ENCODE peak calls at places on chromosomes 11 and 22, in nine cellular contexts. I, L, Q, P, Z, T, C, X and R are unnamed samples.

GRCh38 chr11:125489166-125489565 is 6.9 kb downstream of the FEZ1 start:
- DNase-seq in I (no peak), L (no peak), Q (no peak), P (no peak), Z (no peak), T (no peak), C (no peak), X (no peak), R (no peak)

GRCh38 chr11:72113170-72113808 is 794 bp upstream of the ANAPC15 start:
- DNase-seq in I (no peak), L (no peak), Q (no peak), P (peak), Z (no peak), T (no peak), C (no peak), X (no peak), R (no peak)

GRCh38 chr11:107898270-107898669 is 30.0 kb upstream of the RAB39A start:
- DNase-seq in I (no peak), L (no peak), Q (no peak), P (peak), Z (no peak), T (no peak), C (peak), X (peak), R (no peak)

GRCh38 chr22:42834177-42834949 is 22.7 kb downstream of the ARFGAP3 start:
- DNase-seq in I (no peak), L (no peak), Q (no peak), P (no peak), Z (no peak), T (no peak), C (no peak), X (no peak), R (no peak)

GRCh38 chr11:44969853-44970252 is 19.2 kb upstream of the TP53I11 start:
- DNase-seq in I (no peak), L (no peak), Q (no peak), P (no peak), Z (no peak), T (no peak), C (no peak), X (no peak), R (no peak)

GRCh38 chr22:36411589-36412258 is 24.0 kb upstream of the MYH9 start:
- DNase-seq in I (no peak), L (no peak), Q (no peak), P (no peak), Z (no peak), T (no peak), C (no peak), X (no peak), R (no peak)

GRCh38 chr11:16978021-16978370 is 36.2 kb downstream of the PLEKHA7 start:
- DNase-seq in I (no peak), L (no peak), Q (no peak), P (no peak), Z (no peak), T (no peak), C (no peak), X (no peak), R (no peak)

GRCh38 chr22:27842994-27843431 is 41.5 kb upstream of the MN1 start:
- DNase-seq in I (no peak), L (no peak), Q (no peak), P (no peak), Z (no peak), T (no peak), C (no peak), X (no peak), R (no peak)

GRCh38 chr11:134742228-134742612 is 330.2 kb upstream of the B3GAT1 start:
- DNase-seq in I (no peak), L (no peak), Q (no peak), P (peak), Z (no peak), T (no peak), C (no peak), X (no peak), R (no peak)

GRCh38 chr11:68959465-68960298 is 21.1 kb downstream of the MRGPRD start:
- DNase-seq in I (no peak), L (no peak), Q (no peak), P (no peak), Z (no peak), T (peak), C (no peak), X (no peak), R (no peak)

GRCh38 chr11:71309181-71309580 is 56.8 kb upstream of the SHANK2 start:
- DNase-seq in I (peak), L (no peak), Q (no peak), P (no peak), Z (no peak), T (no peak), C (no peak), X (no peak), R (no peak)

GRCh38 chr11:70502677-70503076 is 104.3 kb downstream of the CTTN start:
- DNase-seq in I (no peak), L (no peak), Q (no peak), P (no peak), Z (no peak), T (no peak), C (no peak), X (no peak), R (no peak)

GRCh38 chr11:2987881-2988280 is 4.2 kb downstream of the NAP1L4 start:
- DNase-seq in I (no peak), L (no peak), Q (no peak), P (no peak), Z (no peak), T (no peak), C (no peak), X (no peak), R (no peak)

GRCh38 chr11:46294365-46295309 is 17.2 kb downstream of the CREB3L1 start:
- DNase-seq in I (peak), L (peak), Q (peak), P (peak), Z (peak), T (no peak), C (no peak), X (no peak), R (no peak)

GRCh38 chr11:47464479-47464878 is 15.5 kb upstream of the RAPSN start:
- DNase-seq in I (no peak), L (no peak), Q (no peak), P (peak), Z (no peak), T (no peak), C (no peak), X (no peak), R (no peak)

GRCh38 chr11:44609028-44609782 is 43.7 kb downstream of the CD82 start:
- DNase-seq in I (no peak), L (no peak), Q (no peak), P (no peak), Z (no peak), T (no peak), C (no peak), X (no peak), R (no peak)

GRCh38 chr11:45042560-45042959 is 91.9 kb upstream of the TP53I11 start:
- DNase-seq in I (no peak), L (no peak), Q (no peak), P (no peak), Z (no peak), T (peak), C (no peak), X (peak), R (peak)

GRCh38 chr11:85946221-85946620 is 91.0 kb downstream of the CCDC83 start:
- DNase-seq in I (no peak), L (no peak), Q (no peak), P (peak), Z (no peak), T (no peak), C (no peak), X (no peak), R (no peak)

GRCh38 chr11:131691558-131692041 is 321.2 kb downstream of the NTM start:
- DNase-seq in I (no peak), L (peak), Q (no peak), P (peak), Z (no peak), T (no peak), C (no peak), X (no peak), R (no peak)

GRCh38 chr11:68962527-68963250 is 18.1 kb downstream of the MRGPRD start:
- DNase-seq in I (no peak), L (no peak), Q (no peak), P (no peak), Z (no peak), T (no peak), C (no peak), X (peak), R (no peak)

GRCh38 chr22:19037282-19038163 is 84.7 kb downstream of the DGCR2 start:
- DNase-seq in I (no peak), L (no peak), Q (no peak), P (no peak), Z (peak), T (no peak), C (no peak), X (no peak), R (no peak)

GRCh38 chr11:57364851-57365660 is 15.9 kb downstream of the PRG3 start:
- DNase-seq in I (no peak), L (no peak), Q (no peak), P (no peak), Z (no peak), T (no peak), C (no peak), X (no peak), R (no peak)

GRCh38 chr11:67053896-67054850 is 2.5 kb upstream of the RHOD start:
- DNase-seq in I (peak), L (peak), Q (peak), P (peak), Z (peak), T (no peak), C (peak), X (peak), R (no peak)

GRCh38 chr22:37482244-37482643 is 3.9 kb downstream of the MFNG start:
- DNase-seq in I (no peak), L (no peak), Q (no peak), P (peak), Z (no peak), T (no peak), C (no peak), X (no peak), R (no peak)

GRCh38 chr11:45096636-45097035 is 49.8 kb upstream of the PRDM11 start:
- DNase-seq in I (no peak), L (no peak), Q (no peak), P (no peak), Z (no peak), T (no peak), C (no peak), X (no peak), R (no peak)

GRCh38 chr11:131829725-131830124 is 459.3 kb downstream of the NTM start:
- DNase-seq in I (no peak), L (no peak), Q (no peak), P (no peak), Z (no peak), T (no peak), C (no peak), X (no peak), R (no peak)

GRCh38 chr11:84014539-84014938 is 728.4 kb upstream of the CCDC90B start:
- DNase-seq in I (no peak), L (no peak), Q (no peak), P (no peak), Z (no peak), T (no peak), C (no peak), X (no peak), R (no peak)

GRCh38 chr11:108788565-108789199 is 123.8 kb downstream of the DDX10 start:
- DNase-seq in I (no peak), L (peak), Q (no peak), P (peak), Z (no peak), T (no peak), C (no peak), X (peak), R (no peak)

GRCh38 chr11:65180877-65181568 is 705 bp upstream of the CAPN1 start:
- DNase-seq in I (peak), L (peak), Q (no peak), P (peak), Z (peak), T (peak), C (peak), X (peak), R (no peak)

GRCh38 chr11:14584595-14584994 is 59.0 kb upstream of the PDE3B start:
- DNase-seq in I (no peak), L (no peak), Q (no peak), P (no peak), Z (no peak), T (no peak), C (no peak), X (peak), R (no peak)

GRCh38 chr11:18844753-18845367 is 53.3 kb upstream of the PTPN5 start:
- DNase-seq in I (no peak), L (no peak), Q (no peak), P (peak), Z (no peak), T (no peak), C (no peak), X (peak), R (no peak)

DNA sequence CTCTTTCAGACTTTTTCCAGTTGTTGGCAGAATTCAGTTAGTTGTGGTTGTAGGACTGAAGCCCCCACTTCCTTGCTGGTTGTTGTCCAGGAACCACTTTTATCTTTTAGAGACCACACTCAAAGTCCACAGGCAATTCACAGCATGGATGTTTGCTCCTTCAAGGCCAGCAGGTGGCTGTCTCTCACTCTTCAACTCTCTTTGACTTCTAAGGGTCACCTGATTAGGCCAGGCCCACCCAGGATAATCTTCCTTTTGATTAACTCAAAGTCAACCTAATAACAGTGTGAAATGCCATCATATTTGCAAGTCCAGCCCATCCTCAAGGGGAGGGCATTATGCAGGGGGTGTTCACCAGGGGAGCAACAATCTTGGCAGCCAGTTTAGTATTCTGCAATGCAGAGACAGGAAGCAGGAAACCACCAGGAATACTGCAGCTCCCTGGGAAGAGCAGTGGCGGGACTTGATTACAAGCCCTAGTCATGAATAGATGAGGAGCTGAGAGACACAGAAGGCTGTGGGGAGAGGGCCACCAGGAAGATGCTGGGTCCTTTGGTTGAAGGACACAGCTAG is 52.4 kb downstream of the LRRC74B start:
- DNase-seq in I (no peak), L (no peak), Q (no peak), P (no peak), Z (no peak), T (no peak), C (no peak), X (peak), R (no peak)
- TF ChIP-seq CTCF in I (no peak), L (no peak), Q (peak), P (no peak), Z (no peak), T (no peak), C (no peak), X (no peak), R (no peak)

GRCh38 chr11:240315-240714 is 3.5 kb downstream of the PSMD13 start:
- DNase-seq in I (no peak), L (no peak), Q (no peak), P (no peak), Z (no peak), T (no peak), C (no peak), X (no peak), R (no peak)

GRCh38 chr11:235180-235997 is 753 bp downstream of the SIRT3 start:
- DNase-seq in I (no peak), L (no peak), Q (no peak), P (peak), Z (no peak), T (no peak), C (no peak), X (no peak), R (no peak)

GRCh38 chr11:232783-233565 is 3.2 kb downstream of the SIRT3 start:
- DNase-seq in I (no peak), L (no peak), Q (no peak), P (no peak), Z (no peak), T (no peak), C (no peak), X (no peak), R (no peak)

GRCh38 chr11:235998-236773 is at the start of gene SIRT3:
- DNase-seq in I (peak), L (peak), Q (peak), P (peak), Z (peak), T (peak), C (peak), X (peak), R (peak)

DNA sequence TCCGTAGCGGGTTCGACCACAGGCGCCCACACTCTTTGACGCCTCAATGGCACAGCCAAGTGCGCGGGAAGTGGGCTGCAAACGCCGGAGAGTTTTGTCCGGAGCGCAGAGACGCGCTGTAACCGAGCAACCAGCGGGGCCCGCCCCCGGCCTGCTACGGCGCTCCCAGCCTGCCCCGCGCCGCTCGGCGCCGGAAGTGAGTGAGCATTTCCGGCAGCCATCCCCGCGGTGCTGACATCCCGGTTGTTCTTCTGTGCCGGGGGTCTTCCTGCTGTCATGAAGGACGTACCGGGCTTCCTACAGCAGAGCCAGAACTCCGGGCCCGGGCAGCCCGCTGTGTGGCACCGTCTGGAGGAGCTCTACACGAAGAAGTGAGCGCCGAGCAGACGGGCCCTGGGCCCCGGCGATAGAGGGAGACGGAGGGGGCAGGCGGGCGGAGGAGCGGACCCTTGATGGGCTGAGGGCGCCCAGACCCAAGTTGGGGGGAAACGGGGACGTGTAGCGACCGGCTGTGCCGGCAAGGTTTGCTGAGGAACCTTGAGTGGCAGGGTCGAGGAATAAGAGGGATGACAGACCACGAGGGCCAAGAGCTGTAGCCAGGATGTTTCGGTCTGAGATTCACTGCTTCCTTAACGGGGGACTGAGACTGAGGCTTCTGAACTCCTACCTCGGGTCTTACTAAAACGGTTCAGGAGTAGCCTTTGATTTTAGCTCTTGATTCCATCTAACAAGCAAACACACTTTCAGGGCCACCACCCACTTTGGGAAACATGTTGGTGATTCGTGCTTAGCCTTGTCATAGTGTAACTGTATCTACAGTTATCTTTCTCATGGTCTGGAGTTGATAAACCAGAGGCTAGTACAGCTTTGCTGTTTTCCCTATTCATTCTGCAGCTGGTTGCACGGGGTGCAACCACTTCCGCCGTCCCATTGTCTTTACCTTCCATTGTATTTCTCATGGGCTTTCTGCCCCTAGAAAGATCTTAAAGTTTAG is at the start of gene PSMD13:
- DNase-seq in I (peak), L (peak), Q (no peak), P (peak), Z (peak), T (peak), C (peak), X (peak), R (peak)
- TF ChIP-seq POLR2A in I (no peak), L (no peak), Q (peak), P (peak), Z (no peak), T (peak), C (peak), X (peak), R (no peak)

GRCh38 chr22:46272762-46273431 is 5.1 kb downstream of the TTC38 start:
- DNase-seq in I (no peak), L (no peak), Q (no peak), P (no peak), Z (no peak), T (no peak), C (no peak), X (no peak), R (no peak)

GRCh38 chr22:46273432-46274148 is 5.8 kb downstream of the TTC38 start:
- DNase-seq in I (no peak), L (no peak), Q (no peak), P (no peak), Z (no peak), T (no peak), C (no peak), X (no peak), R (no peak)

GRCh38 chr22:46267431-46268279 is at the start of gene TTC38:
- DNase-seq in I (peak), L (peak), Q (peak), P (peak), Z (peak), T (peak), C (peak), X (peak), R (peak)

GRCh38 chr22:46272196-46272595 is 4.4 kb downstream of the TTC38 start:
- DNase-seq in I (no peak), L (no peak), Q (no peak), P (no peak), Z (no peak), T (no peak), C (no peak), X (no peak), R (no peak)

DNA sequence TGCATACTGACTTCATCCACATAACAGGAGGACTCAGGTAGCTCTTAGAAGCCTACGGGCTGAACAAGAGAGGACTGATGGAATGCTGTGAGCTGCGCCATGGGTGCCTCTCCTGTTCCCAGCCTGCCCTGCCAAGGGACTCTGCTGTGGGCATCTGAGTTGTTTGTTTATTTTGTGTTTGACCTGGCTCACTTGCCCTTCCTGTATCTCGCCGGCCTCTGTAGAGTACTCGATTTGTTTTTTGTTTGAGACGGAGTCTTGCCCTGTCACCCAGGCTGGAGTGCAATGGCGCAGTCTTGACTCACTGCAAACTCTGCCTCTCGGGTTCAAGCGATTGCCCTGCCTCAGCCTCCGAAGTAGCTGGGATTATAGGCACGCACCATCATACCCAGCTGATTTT is 1.8 kb downstream of the TTC38 start:
- DNase-seq in I (peak), L (no peak), Q (no peak), P (no peak), Z (no peak), T (no peak), C (no peak), X (no peak), R (no peak)
- H3K4me3 ChIP-seq in I (peak), L (no peak), Q (no peak), P (no peak), Z (no peak), T (no peak), C (no peak), X (no peak), R (no peak)

DNA sequence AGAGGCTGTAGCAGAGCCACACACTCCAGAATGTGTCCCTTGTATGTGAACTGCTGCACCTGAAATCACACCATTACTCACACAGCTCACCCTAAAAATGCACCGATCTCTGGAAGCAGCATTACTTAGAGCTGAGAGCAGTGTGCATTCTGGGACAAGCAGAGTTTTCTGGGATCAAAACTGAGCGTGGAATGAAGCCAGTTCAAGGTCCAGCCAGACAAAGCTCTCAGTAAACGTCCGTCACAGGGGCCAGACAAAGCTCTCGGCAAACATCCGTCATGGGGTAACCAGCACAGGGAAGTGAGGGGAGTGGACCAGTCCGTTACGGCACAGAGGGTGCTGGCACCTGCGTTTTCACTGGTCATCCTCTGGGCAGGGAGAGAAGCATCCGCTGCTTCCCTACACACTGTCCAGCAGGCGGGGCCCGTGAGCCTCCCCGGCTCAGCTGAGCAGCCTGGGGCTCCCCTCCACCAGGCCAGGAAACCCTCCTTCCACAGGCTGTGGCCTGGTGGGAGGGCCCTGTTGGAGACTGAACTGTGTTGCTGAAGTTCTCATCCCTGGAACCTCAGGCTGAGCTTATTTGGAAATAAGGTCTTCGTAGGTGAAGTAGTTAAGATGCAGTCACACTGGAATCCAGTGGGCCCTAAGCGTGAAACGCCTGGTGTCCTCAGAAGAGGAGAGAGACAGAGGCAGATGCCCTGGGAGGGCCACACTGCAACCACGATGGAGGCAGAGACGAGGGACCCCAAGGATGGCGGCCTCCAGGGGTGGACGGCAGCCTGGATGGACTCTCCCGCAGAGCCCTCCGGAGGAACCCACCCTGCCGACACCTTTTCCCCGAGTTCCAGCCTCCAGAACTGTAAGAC is 883.9 kb downstream of the BRD1 start:
- DNase-seq in I (peak), L (peak), Q (peak), P (no peak), Z (no peak), T (no peak), C (no peak), X (peak), R (no peak)
- TF ChIP-seq CTCF in I (no peak), L (peak), Q (peak), P (no peak), Z (no peak), T (peak), C (peak), X (peak), R (peak)